ENCODE peak calls at places on chromosomes 6 and 20, in eight cellular contexts. J is AG08395, Z is HS-27A, Y is stomach, E is OCI-LY7, P is hypothalamus, U is mesendoderm, Q is choroid plexus epithelial cell. W is an unnamed sample.
A peak's percentile ranks its signal among the peaks of the same experiment; 100 is the strongest.

GRCh38 chr6:44102527-44102926 is 24.7 kb downstream of the MRPL14 start:
- DNase-seq in J (no peak), Z (no peak), Y (no peak), E (no peak), P (no peak), U (peak; percentile 40), Q (peak; percentile 63), W (no peak)

GRCh38 chr6:108862479-108863191 is 14.4 kb downstream of the ARMC2 start:
- DNase-seq in J (no peak), Z (no peak), Y (no peak), E (no peak), P (no peak), U (no peak), Q (no peak), W (no peak)

GRCh38 chr6:107868867-107869611 is 44.9 kb upstream of the SCML4 start:
- DNase-seq in J (no peak), Z (no peak), Y (no peak), E (no peak), P (no peak), U (no peak), Q (no peak), W (no peak)

GRCh38 chr6:14807130-14807529 is 438.7 kb upstream of the JARID2 start:
- DNase-seq in J (no peak), Z (no peak), Y (no peak), E (no peak), P (no peak), U (no peak), Q (no peak), W (no peak)

GRCh38 chr20:22977047-22977785 is 57.9 kb upstream of the SSTR4 start:
- DNase-seq in J (no peak), Z (no peak), Y (no peak), E (no peak), P (no peak), U (no peak), Q (no peak), W (no peak)

GRCh38 chr6:18081669-18082037 is 40.8 kb downstream of the NHLRC1 start:
- DNase-seq in J (no peak), Z (no peak), Y (no peak), E (no peak), P (no peak), U (no peak), Q (no peak), W (no peak)

GRCh38 chr20:558117-558516 is 14.5 kb upstream of the CSNK2A1 start:
- DNase-seq in J (no peak), Z (no peak), Y (no peak), E (no peak), P (no peak), U (no peak), Q (no peak), W (no peak)

GRCh38 chr6:23654745-23655144 is 471.3 kb upstream of the NRSN1 start:
- DNase-seq in J (no peak), Z (no peak), Y (no peak), E (no peak), P (no peak), U (no peak), Q (no peak), W (no peak)

GRCh38 chr6:11989376-11989775 is 22.7 kb upstream of the HIVEP1 start:
- DNase-seq in J (no peak), Z (no peak), Y (no peak), E (no peak), P (no peak), U (no peak), Q (peak; percentile 57), W (no peak)

GRCh38 chr20:3239026-3239866 is at the start of gene SLC4A11:
- DNase-seq in J (peak; percentile 83), Z (no peak), Y (peak; percentile 80), E (peak; percentile 68), P (no peak), U (peak; percentile 69), Q (peak; percentile 56), W (no peak)

GRCh38 chr6:155256122-155256795 is 7.6 kb upstream of the CLDN20 start:
- DNase-seq in J (no peak), Z (no peak), Y (no peak), E (no peak), P (no peak), U (no peak), Q (no peak), W (no peak)

GRCh38 chr6:28940294-28940858 is 16.6 kb upstream of the TRIM27 start:
- DNase-seq in J (peak; percentile 27), Z (no peak), Y (no peak), E (no peak), P (peak; percentile 50), U (peak; percentile 94), Q (no peak), W (no peak)

GRCh38 chr6:107491791-107492674 is 2.1 kb downstream of the SOBP start:
- DNase-seq in J (peak; percentile 46), Z (no peak), Y (no peak), E (no peak), P (peak; percentile 19), U (no peak), Q (peak; percentile 87), W (no peak)

GRCh38 chr6:100886078-100886477 is 4.9 kb upstream of the ASCC3 start:
- DNase-seq in J (peak; percentile 18), Z (no peak), Y (no peak), E (no peak), P (no peak), U (peak; percentile 83), Q (peak; percentile 74), W (no peak)

GRCh38 chr6:13488015-13488895 is 855 bp upstream of the GFOD1 start:
- DNase-seq in J (no peak), Z (no peak), Y (peak; percentile 47), E (no peak), P (no peak), U (peak; percentile 67), Q (peak; percentile 67), W (no peak)

GRCh38 chr6:134814076-134814709 is 135.7 kb downstream of the ALDH8A1 start:
- DNase-seq in J (no peak), Z (no peak), Y (no peak), E (no peak), P (no peak), U (peak; percentile 80), Q (peak; percentile 65), W (no peak)

W was measured in Panc1.